ENCODE peak calls at places on chromosomes 2 and 18, in five cellular contexts. H is GM04504, V is neural progenitor cell, G is PC-3, J is neural crest cell. I is an unnamed sample.

GRCh38 chr18:74897971-74898657 is 300.4 kb downstream of the ZNF407 start:
- DNase-seq in J (no peak), H (peak), V (no peak), G (peak), I (no peak)

GRCh38 chr2:101751875-101752619 is 54.5 kb downstream of the MAP4K4 start:
- DNase-seq in H (no peak), J (no peak), V (no peak), G (no peak), I (no peak)

GRCh38 chr2:36615214-36615613 is 17.2 kb upstream of the FEZ2 start:
- DNase-seq in G (no peak), H (no peak), J (no peak), V (no peak), I (no peak)

GRCh38 chr18:45997689-45998088 is 30.6 kb upstream of the EPG5 start:
- DNase-seq in G (no peak), J (no peak), V (no peak), H (no peak), I (no peak)

GRCh38 chr2:11257983-11258382 is 86.5 kb downstream of the ROCK2 start:
- DNase-seq in H (no peak), J (no peak), V (no peak), G (no peak), I (no peak)

GRCh38 chr2:165898381-165898780 is 55.2 kb downstream of the TTC21B start:
- DNase-seq in H (no peak), J (no peak), G (peak), V (no peak), I (no peak)

GRCh38 chr18:78522507-78522906 is 457.1 kb upstream of the SALL3 start:
- DNase-seq in V (no peak), H (no peak), G (no peak), J (no peak), I (no peak)

GRCh38 chr18:59143441-59143840 is 3.8 kb downstream of the SEC11C start:
- DNase-seq in H (no peak), G (no peak), J (no peak), V (no peak), I (no peak)

GRCh38 chr2:143333168-143333791 is 204.1 kb downstream of the ARHGAP15 start:
- DNase-seq in H (no peak), G (no peak), J (no peak), V (no peak), I (no peak)

GRCh38 chr18:54023471-54023870 is 201.0 kb downstream of the MBD2 start:
- DNase-seq in J (no peak), V (no peak), H (no peak), G (peak), I (no peak)